ENCODE peak calls at places on chromosomes 5 and 9, in seven cellular contexts. One of them, this sample, is unnamed.
A peak's percentile ranks its signal among the peaks of the same experiment; 100 is the strongest.

GRCh38 chr5:172868924-172869565 is 35.0 kb downstream of the ERGIC1 start:
- DNase-seq in progenitor cell of endocrine pancreas: no peak
- DNase-seq in epithelial cell of proximal tubule: peak; percentile 91
- DNase-seq in cardiac fibroblast: peak; percentile 93
- DNase-seq in MM.1S: no peak
- DNase-seq in right lobe of liver: peak; percentile 81
- DNase-seq in ascending aorta: peak; percentile 98
- DNase-seq in this sample: no peak

GRCh38 chr5:143442398-143442797 is 38.9 kb upstream of the NR3C1 start:
- DNase-seq in progenitor cell of endocrine pancreas: no peak
- DNase-seq in epithelial cell of proximal tubule: no peak
- DNase-seq in cardiac fibroblast: no peak
- DNase-seq in MM.1S: no peak
- DNase-seq in right lobe of liver: no peak
- DNase-seq in ascending aorta: no peak
- DNase-seq in this sample: no peak

GRCh38 chr9:85142461-85143401 is 473.2 kb downstream of the NTRK2 start:
- DNase-seq in progenitor cell of endocrine pancreas: no peak
- DNase-seq in epithelial cell of proximal tubule: peak; percentile 64
- DNase-seq in cardiac fibroblast: peak; percentile 40
- DNase-seq in MM.1S: peak; percentile 55
- DNase-seq in right lobe of liver: no peak
- DNase-seq in ascending aorta: no peak
- DNase-seq in this sample: peak; percentile 45

GRCh38 chr5:14123974-14124482 is 19.1 kb upstream of the TRIO start:
- DNase-seq in progenitor cell of endocrine pancreas: no peak
- DNase-seq in epithelial cell of proximal tubule: no peak
- DNase-seq in cardiac fibroblast: no peak
- DNase-seq in MM.1S: no peak
- DNase-seq in right lobe of liver: no peak
- DNase-seq in ascending aorta: no peak
- DNase-seq in this sample: no peak

GRCh38 chr5:143314664-143315063 is 88.8 kb downstream of the NR3C1 start:
- DNase-seq in progenitor cell of endocrine pancreas: no peak
- DNase-seq in epithelial cell of proximal tubule: no peak
- DNase-seq in cardiac fibroblast: peak; percentile 70
- DNase-seq in MM.1S: no peak
- DNase-seq in right lobe of liver: no peak
- DNase-seq in ascending aorta: no peak
- DNase-seq in this sample: no peak

GRCh38 chr9:105269593-105269992 is 25.1 kb downstream of the SLC44A1 start:
- DNase-seq in progenitor cell of endocrine pancreas: no peak
- DNase-seq in epithelial cell of proximal tubule: no peak
- DNase-seq in cardiac fibroblast: no peak
- DNase-seq in MM.1S: no peak
- DNase-seq in right lobe of liver: no peak
- DNase-seq in ascending aorta: no peak
- DNase-seq in this sample: no peak

GRCh38 chr5:75081510-75081909 is 29.2 kb upstream of the GCNT4 start:
- DNase-seq in progenitor cell of endocrine pancreas: no peak
- DNase-seq in epithelial cell of proximal tubule: no peak
- DNase-seq in cardiac fibroblast: no peak
- DNase-seq in MM.1S: no peak
- DNase-seq in right lobe of liver: no peak
- DNase-seq in ascending aorta: no peak
- DNase-seq in this sample: no peak

GRCh38 chr9:114475412-114476136 is 29.7 kb downstream of the WHRN start:
- DNase-seq in progenitor cell of endocrine pancreas: no peak
- DNase-seq in epithelial cell of proximal tubule: no peak
- DNase-seq in cardiac fibroblast: no peak
- DNase-seq in MM.1S: no peak
- DNase-seq in right lobe of liver: no peak
- DNase-seq in ascending aorta: peak; percentile 40
- DNase-seq in this sample: no peak

GRCh38 chr5:40431734-40432133 is 248.0 kb upstream of the PTGER4 start:
- DNase-seq in progenitor cell of endocrine pancreas: no peak
- DNase-seq in epithelial cell of proximal tubule: no peak
- DNase-seq in cardiac fibroblast: no peak
- DNase-seq in MM.1S: no peak
- DNase-seq in right lobe of liver: no peak
- DNase-seq in ascending aorta: no peak
- DNase-seq in this sample: no peak

GRCh38 chr5:136655429-136655828 is 290.1 kb upstream of the TRPC7 start:
- DNase-seq in progenitor cell of endocrine pancreas: no peak
- DNase-seq in epithelial cell of proximal tubule: no peak
- DNase-seq in cardiac fibroblast: no peak
- DNase-seq in MM.1S: no peak
- DNase-seq in right lobe of liver: no peak
- DNase-seq in ascending aorta: no peak
- DNase-seq in this sample: no peak

GRCh38 chr9:92963831-92964606 is 16.7 kb downstream of the FGD3 start:
- DNase-seq in progenitor cell of endocrine pancreas: no peak
- DNase-seq in epithelial cell of proximal tubule: no peak
- DNase-seq in cardiac fibroblast: no peak
- DNase-seq in MM.1S: peak; percentile 78
- DNase-seq in right lobe of liver: peak; percentile 73
- DNase-seq in ascending aorta: peak; percentile 64
- DNase-seq in this sample: peak; percentile 74

GRCh38 chr9:88974641-88975040 is 16.6 kb upstream of the S1PR3 start:
- DNase-seq in progenitor cell of endocrine pancreas: no peak
- DNase-seq in epithelial cell of proximal tubule: no peak
- DNase-seq in cardiac fibroblast: no peak
- DNase-seq in MM.1S: no peak
- DNase-seq in right lobe of liver: no peak
- DNase-seq in ascending aorta: peak; percentile 7
- DNase-seq in this sample: no peak

GRCh38 chr9:111839387-111839786 is 44.6 kb upstream of the SHOC1 start:
- DNase-seq in progenitor cell of endocrine pancreas: no peak
- DNase-seq in epithelial cell of proximal tubule: no peak
- DNase-seq in cardiac fibroblast: peak; percentile 69
- DNase-seq in MM.1S: no peak
- DNase-seq in right lobe of liver: no peak
- DNase-seq in ascending aorta: no peak
- DNase-seq in this sample: peak; percentile 37

GRCh38 chr9:87880683-87881082 is 2.0 kb upstream of the SPATA31E1 start:
- DNase-seq in progenitor cell of endocrine pancreas: no peak
- DNase-seq in epithelial cell of proximal tubule: no peak
- DNase-seq in cardiac fibroblast: no peak
- DNase-seq in MM.1S: no peak
- DNase-seq in right lobe of liver: no peak
- DNase-seq in ascending aorta: no peak
- DNase-seq in this sample: no peak

GRCh38 chr5:28374492-28374934 is 1336.1 kb upstream of the CDH9 start:
- DNase-seq in progenitor cell of endocrine pancreas: no peak
- DNase-seq in epithelial cell of proximal tubule: no peak
- DNase-seq in cardiac fibroblast: no peak
- DNase-seq in MM.1S: no peak
- DNase-seq in right lobe of liver: no peak
- DNase-seq in ascending aorta: no peak
- DNase-seq in this sample: no peak

GRCh38 chr9:16928179-16928945 is 57.9 kb upstream of the BNC2 start:
- DNase-seq in progenitor cell of endocrine pancreas: no peak
- DNase-seq in epithelial cell of proximal tubule: peak; percentile 51
- DNase-seq in cardiac fibroblast: no peak
- DNase-seq in MM.1S: no peak
- DNase-seq in right lobe of liver: no peak
- DNase-seq in ascending aorta: no peak
- DNase-seq in this sample: no peak

GRCh38 chr9:133238272-133238850 is 29.3 kb upstream of the OBP2B start:
- DNase-seq in progenitor cell of endocrine pancreas: peak; percentile 80
- DNase-seq in epithelial cell of proximal tubule: no peak
- DNase-seq in cardiac fibroblast: peak; percentile 73
- DNase-seq in MM.1S: no peak
- DNase-seq in right lobe of liver: peak; percentile 96
- DNase-seq in ascending aorta: peak; percentile 70
- DNase-seq in this sample: peak; percentile 68

DNA sequence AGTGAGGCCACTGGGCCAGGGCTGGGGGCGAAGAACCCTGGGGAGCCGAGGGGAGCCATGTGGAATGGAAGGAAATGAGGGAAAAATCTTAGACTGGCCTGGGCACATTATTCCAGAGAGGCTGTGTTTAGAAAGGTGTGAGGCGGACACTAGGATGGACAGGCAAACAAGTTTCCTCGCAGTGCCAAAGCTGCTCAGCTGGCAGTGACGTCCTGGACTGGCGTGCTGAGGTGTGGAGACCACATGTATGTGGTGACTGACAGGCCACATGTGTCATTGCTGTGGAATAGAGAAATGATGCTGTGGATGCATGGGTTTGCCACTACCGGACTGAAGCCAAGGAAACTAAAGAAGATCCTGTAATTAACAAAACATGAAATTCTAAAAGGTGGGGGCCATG is 42.6 kb downstream of the RASEF start:
- DNase-seq in progenitor cell of endocrine pancreas: no peak
- DNase-seq in epithelial cell of proximal tubule: no peak
- DNase-seq in cardiac fibroblast: no peak
- DNase-seq in MM.1S: no peak
- DNase-seq in right lobe of liver: no peak
- DNase-seq in ascending aorta: no peak
- DNase-seq in this sample: no peak
- TF ChIP-seq CTCF in progenitor cell of endocrine pancreas: no peak
- TF ChIP-seq CTCF in epithelial cell of proximal tubule: no peak
- TF ChIP-seq CTCF in cardiac fibroblast: no peak
- TF ChIP-seq CTCF in MM.1S: no peak
- TF ChIP-seq CTCF in right lobe of liver: no peak
- TF ChIP-seq CTCF in ascending aorta: no peak
- TF ChIP-seq CTCF in this sample: no peak

GRCh38 chr5:128097224-128097623 is 13.7 kb downstream of the SLC12A2 start:
- DNase-seq in progenitor cell of endocrine pancreas: no peak
- DNase-seq in epithelial cell of proximal tubule: no peak
- DNase-seq in cardiac fibroblast: no peak
- DNase-seq in MM.1S: no peak
- DNase-seq in right lobe of liver: no peak
- DNase-seq in ascending aorta: no peak
- DNase-seq in this sample: no peak

GRCh38 chr5:128097781-128098180 is 14.2 kb downstream of the SLC12A2 start:
- DNase-seq in progenitor cell of endocrine pancreas: no peak
- DNase-seq in epithelial cell of proximal tubule: no peak
- DNase-seq in cardiac fibroblast: no peak
- DNase-seq in MM.1S: no peak
- DNase-seq in right lobe of liver: no peak
- DNase-seq in ascending aorta: no peak
- DNase-seq in this sample: no peak

GRCh38 chr5:128093368-128093767 is 9.8 kb downstream of the SLC12A2 start:
- DNase-seq in progenitor cell of endocrine pancreas: no peak
- DNase-seq in epithelial cell of proximal tubule: no peak
- DNase-seq in cardiac fibroblast: peak; percentile 46
- DNase-seq in MM.1S: no peak
- DNase-seq in right lobe of liver: no peak
- DNase-seq in ascending aorta: no peak
- DNase-seq in this sample: no peak

GRCh38 chr5:128091579-128091978 is 8.0 kb downstream of the SLC12A2 start:
- DNase-seq in progenitor cell of endocrine pancreas: no peak
- DNase-seq in epithelial cell of proximal tubule: no peak
- DNase-seq in cardiac fibroblast: no peak
- DNase-seq in MM.1S: no peak
- DNase-seq in right lobe of liver: no peak
- DNase-seq in ascending aorta: no peak
- DNase-seq in this sample: no peak

DNA sequence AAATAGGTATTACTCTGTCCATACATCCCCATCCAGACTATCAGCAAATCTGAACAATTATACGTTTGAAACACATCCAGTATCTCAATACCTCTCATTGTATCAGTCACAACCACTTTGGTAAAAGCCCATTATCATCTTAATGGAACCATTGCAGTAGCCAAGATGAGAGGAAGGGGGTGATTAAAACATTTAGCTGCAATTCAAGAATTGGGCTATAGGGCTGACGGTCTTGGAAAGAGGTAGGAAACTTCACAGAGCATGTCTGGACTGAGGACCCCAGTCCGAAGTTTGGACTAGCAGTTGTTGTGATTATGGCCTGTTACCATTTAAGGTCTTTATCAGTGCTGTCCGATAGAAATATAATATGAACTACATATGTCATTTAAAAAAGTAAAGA is 8.6 kb downstream of the SLC12A2 start:
- DNase-seq in progenitor cell of endocrine pancreas: no peak
- DNase-seq in epithelial cell of proximal tubule: no peak
- DNase-seq in cardiac fibroblast: no peak
- DNase-seq in MM.1S: no peak
- DNase-seq in right lobe of liver: no peak
- DNase-seq in ascending aorta: no peak
- DNase-seq in this sample: no peak
- TF ChIP-seq CTCF in progenitor cell of endocrine pancreas: no peak
- TF ChIP-seq CTCF in epithelial cell of proximal tubule: no peak
- TF ChIP-seq CTCF in cardiac fibroblast: no peak
- TF ChIP-seq CTCF in MM.1S: no peak
- TF ChIP-seq CTCF in right lobe of liver: no peak
- TF ChIP-seq CTCF in ascending aorta: no peak
- TF ChIP-seq CTCF in this sample: no peak

GRCh38 chr5:140104100-140104499 is 9.8 kb upstream of the PURA start:
- DNase-seq in progenitor cell of endocrine pancreas: no peak
- DNase-seq in epithelial cell of proximal tubule: no peak
- DNase-seq in cardiac fibroblast: no peak
- DNase-seq in MM.1S: no peak
- DNase-seq in right lobe of liver: no peak
- DNase-seq in ascending aorta: no peak
- DNase-seq in this sample: no peak

GRCh38 chr5:140108093-140109049 is 5.5 kb upstream of the PURA start:
- DNase-seq in progenitor cell of endocrine pancreas: no peak
- DNase-seq in epithelial cell of proximal tubule: no peak
- DNase-seq in cardiac fibroblast: no peak
- DNase-seq in MM.1S: peak; percentile 29
- DNase-seq in right lobe of liver: no peak
- DNase-seq in ascending aorta: no peak
- DNase-seq in this sample: peak; percentile 37

GRCh38 chr5:140107312-140108092 is 6.4 kb upstream of the PURA start:
- DNase-seq in progenitor cell of endocrine pancreas: peak; percentile 84
- DNase-seq in epithelial cell of proximal tubule: no peak
- DNase-seq in cardiac fibroblast: peak; percentile 93
- DNase-seq in MM.1S: peak; percentile 95
- DNase-seq in right lobe of liver: peak; percentile 95
- DNase-seq in ascending aorta: peak; percentile 94
- DNase-seq in this sample: peak; percentile 94

GRCh38 chr5:140106805-140107311 is 7.1 kb upstream of the PURA start:
- DNase-seq in progenitor cell of endocrine pancreas: no peak
- DNase-seq in epithelial cell of proximal tubule: no peak
- DNase-seq in cardiac fibroblast: no peak
- DNase-seq in MM.1S: no peak
- DNase-seq in right lobe of liver: no peak
- DNase-seq in ascending aorta: no peak
- DNase-seq in this sample: no peak

DNA sequence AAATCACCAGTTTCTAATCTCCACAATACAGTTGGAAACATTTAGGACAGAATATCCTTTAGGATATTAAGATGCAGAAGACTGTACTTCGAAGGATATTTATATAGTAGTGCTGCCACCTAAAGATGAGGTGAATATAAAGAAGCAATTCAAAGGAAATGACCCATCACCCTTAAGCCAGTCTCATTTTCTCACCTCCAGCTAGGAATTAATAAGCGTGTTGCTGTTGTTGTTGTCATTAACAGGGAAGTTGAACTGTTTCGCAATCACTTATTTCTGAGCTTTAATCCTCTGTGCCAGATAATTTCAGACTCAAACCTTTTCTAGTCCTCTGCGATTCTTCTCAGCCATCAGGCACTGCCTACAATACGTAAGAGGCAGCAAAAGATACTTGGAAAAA is 7.8 kb upstream of the PURA start:
- DNase-seq in progenitor cell of endocrine pancreas: no peak
- DNase-seq in epithelial cell of proximal tubule: no peak
- DNase-seq in cardiac fibroblast: no peak
- DNase-seq in MM.1S: no peak
- DNase-seq in right lobe of liver: no peak
- DNase-seq in ascending aorta: no peak
- DNase-seq in this sample: no peak
- TF ChIP-seq CTCF in progenitor cell of endocrine pancreas: no peak
- TF ChIP-seq CTCF in epithelial cell of proximal tubule: no peak
- TF ChIP-seq CTCF in cardiac fibroblast: no peak
- TF ChIP-seq CTCF in MM.1S: no peak
- TF ChIP-seq CTCF in right lobe of liver: no peak
- TF ChIP-seq CTCF in ascending aorta: no peak
- TF ChIP-seq CTCF in this sample: no peak

GRCh38 chr5:15286659-15287058 is 213.3 kb upstream of the FBXL7 start:
- DNase-seq in progenitor cell of endocrine pancreas: no peak
- DNase-seq in epithelial cell of proximal tubule: no peak
- DNase-seq in cardiac fibroblast: no peak
- DNase-seq in MM.1S: no peak
- DNase-seq in right lobe of liver: no peak
- DNase-seq in ascending aorta: no peak
- DNase-seq in this sample: no peak
- TF ChIP-seq CTCF in progenitor cell of endocrine pancreas: peak; percentile 42
- TF ChIP-seq CTCF in epithelial cell of proximal tubule: peak; percentile 20
- TF ChIP-seq CTCF in cardiac fibroblast: peak; percentile 14
- TF ChIP-seq CTCF in MM.1S: peak; percentile 14
- TF ChIP-seq CTCF in right lobe of liver: peak; percentile 36
- TF ChIP-seq CTCF in ascending aorta: no peak
- TF ChIP-seq CTCF in this sample: no peak

This sample was measured in GM13976.